ENCODE peak calls at places on chromosomes 13 and 19, in nine cellular contexts. H, B, V, F, T, W, G, O and K are unnamed samples.
A peak's percentile ranks its signal among the peaks of the same experiment; 100 is the strongest.

GRCh38 chr13:110382229-110382628 is 75.1 kb downstream of the COL4A2 start:
- DNase-seq in H (no peak), B (no peak), V (no peak), F (no peak), T (no peak), W (no peak), G (peak; percentile 82), O (no peak), K (no peak)

GRCh38 chr13:51769455-51770127 is 34.4 kb downstream of the DHRS12 start:
- DNase-seq in H (peak; percentile 85), B (no peak), V (peak; percentile 86), F (peak; percentile 88), T (no peak), W (no peak), G (no peak), O (no peak), K (peak; percentile 89)

GRCh38 chr13:98490195-98490771 is 86.6 kb downstream of the STK24 start:
- DNase-seq in H (no peak), B (no peak), V (no peak), F (no peak), T (no peak), W (no peak), G (no peak), O (no peak), K (no peak)

GRCh38 chr13:77028202-77028601 is 1.2 kb upstream of the FBXL3 start:
- DNase-seq in H (peak; percentile 70), B (no peak), V (peak; percentile 68), F (peak; percentile 35), T (no peak), W (no peak), G (no peak), O (no peak), K (no peak)

GRCh38 chr13:20565120-20565736 is 1.7 kb upstream of the IFT88 start:
- DNase-seq in H (no peak), B (no peak), V (no peak), F (no peak), T (no peak), W (no peak), G (peak; percentile 40), O (no peak), K (no peak)

GRCh38 chr13:109785141-109785891 is 1.1 kb downstream of the IRS2 start:
- DNase-seq in H (peak; percentile 76), B (peak; percentile 56), V (peak; percentile 43), F (peak; percentile 50), T (no peak), W (peak; percentile 53), G (peak; percentile 33), O (peak; percentile 66), K (peak; percentile 93)

GRCh38 chr19:19653597-19654147 is 9.8 kb downstream of the ATP13A1 start:
- DNase-seq in H (no peak), B (no peak), V (no peak), F (no peak), T (no peak), W (no peak), G (no peak), O (no peak), K (no peak)

GRCh38 chr19:40791349-40791748 is 7.6 kb upstream of the EGLN2 start:
- DNase-seq in H (peak; percentile 84), B (peak; percentile 66), V (no peak), F (no peak), T (no peak), W (no peak), G (no peak), O (no peak), K (peak; percentile 63)

GRCh38 chr13:40118337-40118736 is 462.9 kb downstream of the COG6 start:
- DNase-seq in H (no peak), B (no peak), V (no peak), F (no peak), T (no peak), W (no peak), G (no peak), O (no peak), K (no peak)

GRCh38 chr19:40424637-40425449 is 949 bp downstream of the SERTAD1 start:
- DNase-seq in H (no peak), B (no peak), V (no peak), F (no peak), T (no peak), W (no peak), G (no peak), O (peak; percentile 50), K (no peak)

GRCh38 chr13:76795701-76796695 is 90.2 kb downstream of the KCTD12 start:
- DNase-seq in H (no peak), B (no peak), V (no peak), F (no peak), T (no peak), W (no peak), G (peak; percentile 55), O (no peak), K (no peak)

GRCh38 chr19:8224394-8225145 is 15.4 kb downstream of the CERS4 start:
- DNase-seq in H (no peak), B (no peak), V (no peak), F (peak; percentile 32), T (no peak), W (no peak), G (no peak), O (no peak), K (peak; percentile 53)

GRCh38 chr19:49782515-49782914 is 15.7 kb downstream of the AP2A1 start:
- DNase-seq in H (no peak), B (no peak), V (no peak), F (no peak), T (no peak), W (no peak), G (no peak), O (no peak), K (no peak)

GRCh38 chr13:102878491-102878890 is 32.7 kb downstream of the ERCC5 start:
- DNase-seq in H (no peak), B (no peak), V (no peak), F (no peak), T (no peak), W (no peak), G (no peak), O (peak; percentile 56), K (no peak)
- H3K27ac ChIP-seq in H (no peak overlapping the region), B (no peak overlapping the region), V (no peak overlapping the region), F (no peak overlapping the region), T (no peak overlapping the region), W (no peak overlapping the region), G (no peak overlapping the region), O (peak overlapping the region; percentile 25), K (no peak overlapping the region)

DNA sequence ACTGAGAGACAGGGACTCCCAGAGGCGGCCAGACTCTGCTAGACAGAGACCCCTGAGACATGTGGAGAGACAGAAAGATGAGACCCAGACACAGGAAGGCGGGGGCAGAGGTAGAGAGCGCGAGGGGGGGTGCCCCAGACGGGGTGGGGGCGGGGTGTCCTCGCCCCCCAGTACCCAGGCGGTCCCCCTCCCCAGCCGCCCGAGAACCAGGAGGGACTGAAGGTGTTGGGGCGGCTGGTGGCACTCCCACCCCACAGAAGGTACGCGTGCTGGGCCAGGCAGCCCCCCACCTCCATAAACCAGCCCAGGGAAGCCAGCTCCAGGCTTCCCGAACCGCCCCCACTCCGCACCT is 336 bp downstream of the SLC8A2 start:
- DNase-seq in H (no peak), B (no peak), V (no peak), F (no peak), T (no peak), W (no peak), G (no peak), O (no peak), K (no peak)
- H3K4me3 ChIP-seq in H (no peak overlapping the region), B (no peak overlapping the region), V (peak overlapping the region; percentile 37), F (peak overlapping the region; percentile 35), T (peak overlapping the region; percentile 41), W (no peak overlapping the region), G (no peak overlapping the region), O (peak overlapping the region; percentile 73), K (no peak overlapping the region)

DNA sequence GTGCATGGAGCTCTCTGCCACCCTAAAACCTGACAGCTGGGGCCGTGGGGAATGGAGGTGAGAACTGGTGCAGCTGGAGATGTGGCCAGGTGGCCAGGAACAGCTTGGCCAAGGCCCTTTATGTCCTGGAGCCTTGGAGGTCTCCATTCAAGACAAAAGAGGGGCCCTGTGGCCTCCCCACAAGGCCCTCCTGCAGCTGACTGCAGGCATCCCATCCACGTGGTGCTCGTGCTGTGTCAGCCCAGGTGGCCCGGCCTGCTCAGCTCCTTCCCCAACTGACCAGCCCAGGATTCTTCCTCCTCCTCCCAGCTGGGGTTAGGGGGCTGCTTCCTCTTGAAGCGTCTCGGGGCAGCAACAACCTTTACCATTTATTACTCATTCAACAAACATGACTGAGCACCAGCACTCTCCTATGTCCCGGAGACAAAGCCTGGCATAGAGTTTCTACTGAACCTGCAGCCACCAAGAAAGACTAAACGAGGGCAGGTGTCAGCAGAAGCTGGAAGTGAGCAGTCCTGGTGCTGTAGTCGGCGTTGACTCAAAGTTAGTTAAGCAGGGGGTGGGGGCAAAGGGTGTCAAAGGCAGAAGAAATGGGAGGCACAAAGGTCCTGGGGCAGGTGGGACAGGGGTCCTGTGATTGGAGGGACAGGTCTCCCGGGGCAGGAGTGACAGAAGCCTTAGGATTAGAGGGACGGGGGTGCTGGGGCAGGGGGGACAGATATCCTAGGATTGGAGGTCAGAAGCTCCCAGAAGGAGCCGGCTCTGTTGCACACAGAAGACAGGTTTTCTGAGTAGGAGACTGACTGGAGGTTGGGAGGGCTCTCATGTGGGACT is 23.3 kb upstream of the C13orf46 start:
- DNase-seq in H (no peak), B (no peak), V (no peak), F (no peak), T (no peak), W (no peak), G (peak; percentile 68), O (no peak), K (peak; percentile 0)
- H3K27ac ChIP-seq in H (peak overlapping the region; percentile 49), B (no peak overlapping the region), V (peak overlapping the region; percentile 45), F (peak overlapping the region; percentile 51), T (no peak overlapping the region), W (no peak overlapping the region), G (peak overlapping the region; percentile 70), O (no peak overlapping the region), K (no peak overlapping the region)

GRCh38 chr19:23561341-23561740 is 125.7 kb downstream of the ZNF675 start:
- DNase-seq in H (no peak), B (no peak), V (no peak), F (no peak), T (no peak), W (no peak), G (peak; percentile 43), O (no peak), K (no peak)

GRCh38 chr19:23571175-23571574 is 115.8 kb downstream of the ZNF675 start:
- DNase-seq in H (no peak), B (no peak), V (no peak), F (no peak), T (no peak), W (no peak), G (no peak), O (no peak), K (no peak)

GRCh38 chr19:23560051-23560450 is 127.0 kb downstream of the ZNF675 start:
- DNase-seq in H (no peak), B (no peak), V (no peak), F (no peak), T (no peak), W (no peak), G (no peak), O (no peak), K (no peak)

GRCh38 chr19:23563326-23563725 is 123.7 kb downstream of the ZNF675 start:
- DNase-seq in H (no peak), B (no peak), V (no peak), F (no peak), T (no peak), W (no peak), G (no peak), O (no peak), K (no peak)

DNA sequence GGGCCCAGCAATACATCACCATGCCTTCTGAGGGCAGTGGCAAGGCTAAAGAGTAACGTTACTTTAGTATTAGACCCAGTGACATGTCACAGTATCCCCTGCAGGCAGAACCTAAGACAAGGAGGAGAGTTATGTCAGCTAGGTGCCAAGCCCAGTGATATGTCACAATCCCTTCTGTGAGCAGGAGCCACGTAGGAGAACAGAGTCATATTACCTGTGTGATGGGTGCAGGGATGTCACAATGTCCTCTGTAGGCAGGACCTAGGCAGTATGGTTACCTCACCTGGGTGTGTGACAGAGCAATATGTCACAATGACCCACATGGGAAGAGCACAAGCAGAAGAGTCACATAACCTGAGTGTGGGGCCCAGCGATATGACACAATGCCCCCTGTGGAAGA is 121.8 kb downstream of the ZNF675 start:
- DNase-seq in H (no peak), B (no peak), V (no peak), F (no peak), T (no peak), W (no peak), G (no peak), O (no peak), K (no peak)
- H3K4me3 ChIP-seq in H (no peak overlapping the region), B (no peak overlapping the region), V (no peak overlapping the region), F (no peak overlapping the region), T (no peak overlapping the region), W (no peak overlapping the region), G (no peak overlapping the region), O (no peak overlapping the region), K (no peak overlapping the region)